ENCODE peak calls at places on chromosomes 13 and 19, in five cellular contexts. E is HCT116, L is HepG2, O is GM12878, P is H1. R is an unnamed sample.

GRCh38 chr19:55285225-55285890 is 1.6 kb downstream of the BRSK1 start:
- DNase-seq in E (no peak), L (no peak), O (no peak), P (no peak), R (no peak)

GRCh38 chr19:6108721-6109633 is 1.3 kb downstream of the RFX2 start:
- DNase-seq in E (no peak), L (no peak), O (no peak), P (peak), R (peak)

GRCh38 chr13:49869514-49869913 is 66.6 kb downstream of the SPRYD7 start:
- DNase-seq in E (no peak), L (peak), O (no peak), P (peak), R (peak)

GRCh38 chr13:108895220-108895704 is 265.9 kb downstream of the MYO16 start:
- DNase-seq in E (no peak), L (peak), O (no peak), P (no peak), R (no peak)

GRCh38 chr19:40141546-40141945 is 49.7 kb upstream of the MAP3K10 start:
- DNase-seq in E (no peak), L (no peak), O (no peak), P (no peak), R (no peak)

GRCh38 chr19:19866599-19867248 is 1.0 kb downstream of the ZNF253 start:
- DNase-seq in E (no peak), L (peak), O (peak), P (peak), R (peak)

GRCh38 chr19:15075801-15076200 is 6.2 kb upstream of the OR1I1 start:
- DNase-seq in E (no peak), L (no peak), O (no peak), P (no peak), R (no peak)

GRCh38 chr19:42540071-42540553 is 11.8 kb upstream of the CEACAM1 start:
- DNase-seq in E (no peak), L (no peak), O (no peak), P (peak), R (no peak)

GRCh38 chr13:29484236-29484635 is 111.3 kb downstream of the SLC7A1 start:
- DNase-seq in E (no peak), L (no peak), O (no peak), P (no peak), R (no peak)

GRCh38 chr19:53272044-53272443 is 4.5 kb upstream of the VN1R4 start:
- DNase-seq in E (no peak), L (no peak), O (no peak), P (no peak), R (no peak)

GRCh38 chr13:37139356-37139755 is 33.9 kb upstream of the CSNK1A1L start:
- DNase-seq in E (no peak), L (no peak), O (no peak), P (no peak), R (no peak)

GRCh38 chr19:12194827-12195500 is 32.1 kb downstream of the ZNF136 start:
- DNase-seq in E (no peak), L (no peak), O (no peak), P (no peak), R (no peak)

GRCh38 chr19:17949956-17950309 is 17.0 kb upstream of the KCNN1 start:
- DNase-seq in E (no peak), L (no peak), O (no peak), P (peak), R (no peak)

GRCh38 chr19:17405250-17406038 is at the start of gene BST2:
- DNase-seq in E (no peak), L (peak), O (peak), P (no peak), R (peak)

GRCh38 chr13:64917566-64917965 is 2312.6 kb downstream of the PCDH9 start:
- DNase-seq in E (no peak), L (no peak), O (no peak), P (no peak), R (no peak)

GRCh38 chr19:48391100-48392005 is at the start of gene KDELR1:
- DNase-seq in E (no peak), L (peak), O (no peak), P (peak), R (peak)

DNA sequence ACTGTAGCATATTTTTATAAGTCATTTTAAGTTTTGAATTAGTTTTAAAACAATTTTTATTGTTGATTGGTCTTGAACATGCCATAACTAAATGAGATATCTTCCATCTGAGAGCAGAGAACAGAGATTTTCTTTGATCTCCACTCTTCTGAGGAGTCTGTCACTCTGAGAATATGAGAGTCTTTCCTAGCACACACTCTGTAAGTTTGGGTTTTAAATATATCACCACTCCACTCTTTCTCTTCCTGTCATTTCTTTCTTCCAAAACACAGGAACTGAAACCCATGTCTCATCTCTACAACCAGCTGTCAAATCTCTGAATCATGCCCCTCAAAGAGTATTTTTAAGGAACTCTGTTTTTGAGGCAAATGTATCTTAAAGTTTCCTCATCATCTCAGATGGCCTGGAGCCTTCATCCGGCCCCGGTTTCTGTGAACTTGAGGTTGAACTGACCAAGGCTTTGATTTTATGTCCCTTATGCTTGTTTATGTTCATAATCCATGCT is 698.2 kb upstream of the SGCG start:
- DNase-seq in E (no peak), L (no peak), O (no peak), P (no peak), R (no peak)
- TF ChIP-seq SRF in E (no peak), L (no peak), O (no peak), P (no peak), R (no peak)

DNA sequence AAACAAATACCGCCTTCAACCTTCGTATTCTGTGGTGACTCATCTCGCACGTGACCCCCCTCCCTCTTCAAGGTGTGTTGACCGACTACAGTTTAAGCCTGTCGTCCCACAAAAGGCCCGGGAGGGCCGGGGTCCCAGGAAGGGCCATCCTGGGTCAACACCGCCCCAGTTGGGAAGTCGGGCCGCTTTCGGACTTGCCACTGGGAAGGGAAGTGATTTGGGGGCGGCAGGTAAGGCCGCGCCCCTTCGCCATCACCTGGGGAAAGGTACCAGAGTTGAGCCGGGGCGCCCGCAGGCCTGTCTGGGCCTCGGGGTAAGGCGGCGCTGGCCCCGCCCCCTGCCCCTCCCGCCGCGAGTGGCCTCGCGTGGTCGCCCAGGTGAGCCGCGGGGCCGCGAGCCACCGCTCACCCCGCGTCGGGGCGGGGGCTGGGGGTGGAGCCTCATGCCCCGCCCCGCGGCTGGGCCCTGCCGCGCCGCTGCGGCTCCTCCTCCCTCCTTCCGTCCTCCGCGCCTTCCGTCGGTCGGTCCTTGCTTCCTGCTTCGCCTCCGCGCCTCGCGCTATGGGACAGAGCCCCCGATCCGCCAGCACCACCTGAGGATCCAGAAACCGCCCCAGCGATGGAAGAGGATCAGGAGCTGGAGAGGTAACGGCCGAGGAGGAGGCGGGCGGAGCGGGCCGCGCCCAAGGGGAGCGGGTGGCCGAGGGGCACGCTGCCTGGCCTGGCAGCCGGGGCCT is at the start of gene POLR1D:
- DNase-seq in E (peak), L (peak), O (peak), P (peak), R (peak)
- TF ChIP-seq SRF in E (no peak), L (no peak), O (no peak), P (no peak), R (no peak)

GRCh38 chr13:20197361-20197834 is 4.7 kb upstream of the GJB2 start:
- DNase-seq in E (peak), L (peak), O (no peak), P (no peak), R (peak)
- TF ChIP-seq SRF in E (no peak), L (no peak), O (no peak), P (no peak), R (no peak)

GRCh38 chr13:67410645-67411044 is 180.5 kb upstream of the PCDH9 start:
- DNase-seq in E (no peak), L (no peak), O (no peak), P (no peak), R (no peak)

GRCh38 chr13:67408823-67409222 is 178.7 kb upstream of the PCDH9 start:
- DNase-seq in E (no peak), L (peak), O (no peak), P (no peak), R (no peak)
- TF ChIP-seq SRF in E (no peak), L (no peak), O (no peak), P (no peak), R (no peak)

R was measured in K562.